ENCODE peak calls at places on chromosomes 16 and 17, in six cellular contexts. One of them, this sample, is unnamed.

GRCh38 chr16:53022374-53022773 is 30.3 kb downstream of the CHD9NB start:
- DNase-seq in PC-3: peak
- DNase-seq in H1: no peak
- DNase-seq in mesenchymal stem cell: peak
- DNase-seq in SK-N-SH: peak
- DNase-seq in IMR-90: peak
- DNase-seq in this sample: peak

GRCh38 chr17:64306850-64307463 is 43.9 kb upstream of the TEX2 start:
- DNase-seq in mesenchymal stem cell: peak
- DNase-seq in H1: peak
- DNase-seq in IMR-90: peak
- DNase-seq in PC-3: peak
- DNase-seq in SK-N-SH: peak
- DNase-seq in this sample: peak

GRCh38 chr16:24685539-24686432 is 43.7 kb upstream of the TNRC6A start:
- DNase-seq in IMR-90: peak
- DNase-seq in mesenchymal stem cell: peak
- DNase-seq in PC-3: peak
- DNase-seq in H1: no peak
- DNase-seq in SK-N-SH: peak
- DNase-seq in this sample: peak

GRCh38 chr17:3845361-3845753 is 689 bp downstream of the NCBP3 start:
- DNase-seq in mesenchymal stem cell: peak
- DNase-seq in SK-N-SH: no peak
- DNase-seq in PC-3: no peak
- DNase-seq in IMR-90: no peak
- DNase-seq in H1: no peak
- DNase-seq in this sample: no peak

GRCh38 chr17:72697602-72698146 is 394.8 kb downstream of the SLC39A11 start:
- DNase-seq in IMR-90: peak
- DNase-seq in PC-3: peak
- DNase-seq in mesenchymal stem cell: peak
- DNase-seq in SK-N-SH: peak
- DNase-seq in H1: no peak
- DNase-seq in this sample: no peak

GRCh38 chr16:67163164-67163902 is 1.2 kb upstream of the HSF4 start:
- DNase-seq in SK-N-SH: peak
- DNase-seq in H1: no peak
- DNase-seq in IMR-90: peak
- DNase-seq in PC-3: no peak
- DNase-seq in mesenchymal stem cell: peak
- DNase-seq in this sample: peak

GRCh38 chr17:64661981-64662773 is at the start of gene SMURF2:
- DNase-seq in mesenchymal stem cell: peak
- DNase-seq in IMR-90: peak
- DNase-seq in H1: peak
- DNase-seq in PC-3: peak
- DNase-seq in SK-N-SH: peak
- DNase-seq in this sample: peak

GRCh38 chr17:28366605-28367004 is 1.6 kb upstream of the SEBOX start:
- DNase-seq in SK-N-SH: no peak
- DNase-seq in H1: no peak
- DNase-seq in IMR-90: no peak
- DNase-seq in PC-3: no peak
- DNase-seq in mesenchymal stem cell: no peak
- DNase-seq in this sample: no peak

GRCh38 chr17:76558210-76559095 is 18.6 kb downstream of the PRCD start:
- DNase-seq in mesenchymal stem cell: peak
- DNase-seq in PC-3: peak
- DNase-seq in SK-N-SH: peak
- DNase-seq in IMR-90: peak
- DNase-seq in H1: no peak
- DNase-seq in this sample: peak

GRCh38 chr16:17459903-17460521 is 10.7 kb downstream of the XYLT1 start:
- DNase-seq in IMR-90: no peak
- DNase-seq in PC-3: no peak
- DNase-seq in SK-N-SH: no peak
- DNase-seq in mesenchymal stem cell: no peak
- DNase-seq in H1: no peak
- DNase-seq in this sample: no peak

GRCh38 chr17:72120878-72121163 is at the start of gene SOX9:
- DNase-seq in SK-N-SH: peak
- DNase-seq in IMR-90: peak
- DNase-seq in H1: peak
- DNase-seq in mesenchymal stem cell: peak
- DNase-seq in PC-3: peak
- DNase-seq in this sample: peak

GRCh38 chr17:45405250-45406086 is 27.2 kb downstream of the ARHGAP27 start:
- DNase-seq in IMR-90: no peak
- DNase-seq in mesenchymal stem cell: peak
- DNase-seq in H1: peak
- DNase-seq in PC-3: no peak
- DNase-seq in SK-N-SH: peak
- DNase-seq in this sample: peak

GRCh38 chr17:29640413-29640812 is 17.7 kb upstream of the CORO6 start:
- DNase-seq in mesenchymal stem cell: peak
- DNase-seq in PC-3: no peak
- DNase-seq in H1: no peak
- DNase-seq in SK-N-SH: no peak
- DNase-seq in IMR-90: peak
- DNase-seq in this sample: no peak

GRCh38 chr17:65198653-65199382 is 61.6 kb downstream of the RGS9 start:
- DNase-seq in IMR-90: peak
- DNase-seq in SK-N-SH: peak
- DNase-seq in H1: no peak
- DNase-seq in PC-3: peak
- DNase-seq in mesenchymal stem cell: peak
- DNase-seq in this sample: no peak

GRCh38 chr17:12062249-12062648 is 41.6 kb downstream of the MAP2K4 start:
- DNase-seq in PC-3: no peak
- DNase-seq in SK-N-SH: no peak
- DNase-seq in IMR-90: no peak
- DNase-seq in mesenchymal stem cell: no peak
- DNase-seq in H1: no peak
- DNase-seq in this sample: no peak

GRCh38 chr16:57773680-57774295 is 28.5 kb downstream of the KIFC3 start:
- DNase-seq in H1: no peak
- DNase-seq in PC-3: no peak
- DNase-seq in mesenchymal stem cell: peak
- DNase-seq in SK-N-SH: no peak
- DNase-seq in IMR-90: peak
- DNase-seq in this sample: no peak

GRCh38 chr16:84368327-84368996 is at the start of gene ATP2C2:
- DNase-seq in PC-3: peak
- DNase-seq in SK-N-SH: peak
- DNase-seq in H1: peak
- DNase-seq in IMR-90: no peak
- DNase-seq in mesenchymal stem cell: no peak
- DNase-seq in this sample: peak

GRCh38 chr16:59859606-59860402 is 1125.7 kb upstream of the GOT2 start:
- DNase-seq in IMR-90: no peak
- DNase-seq in SK-N-SH: no peak
- DNase-seq in H1: no peak
- DNase-seq in mesenchymal stem cell: no peak
- DNase-seq in PC-3: no peak
- DNase-seq in this sample: no peak

GRCh38 chr17:64125937-64126336 is 4.0 kb downstream of the ERN1 start:
- DNase-seq in IMR-90: no peak
- DNase-seq in SK-N-SH: no peak
- DNase-seq in H1: no peak
- DNase-seq in mesenchymal stem cell: no peak
- DNase-seq in PC-3: no peak
- DNase-seq in this sample: no peak

GRCh38 chr17:385195-385835 is 32.7 kb upstream of the RPH3AL start:
- DNase-seq in SK-N-SH: peak
- DNase-seq in IMR-90: no peak
- DNase-seq in mesenchymal stem cell: peak
- DNase-seq in PC-3: peak
- DNase-seq in H1: no peak
- DNase-seq in this sample: peak

GRCh38 chr17:77636835-77637806 is 321.4 kb upstream of the TNRC6C start:
- DNase-seq in SK-N-SH: no peak
- DNase-seq in mesenchymal stem cell: no peak
- DNase-seq in PC-3: no peak
- DNase-seq in H1: no peak
- DNase-seq in IMR-90: no peak
- DNase-seq in this sample: no peak

GRCh38 chr17:40538019-40538935 is 27.0 kb downstream of the CCR7 start:
- DNase-seq in mesenchymal stem cell: no peak
- DNase-seq in PC-3: no peak
- DNase-seq in IMR-90: peak
- DNase-seq in SK-N-SH: no peak
- DNase-seq in H1: no peak
- DNase-seq in this sample: no peak

GRCh38 chr16:66515543-66516171 is 34.3 kb downstream of the TK2 start:
- DNase-seq in H1: peak
- DNase-seq in SK-N-SH: no peak
- DNase-seq in IMR-90: peak
- DNase-seq in PC-3: peak
- DNase-seq in mesenchymal stem cell: peak
- DNase-seq in this sample: no peak

GRCh38 chr16:2236362-2237075 is at the start of gene DNASE1L2:
- DNase-seq in mesenchymal stem cell: peak
- DNase-seq in SK-N-SH: peak
- DNase-seq in IMR-90: no peak
- DNase-seq in H1: no peak
- DNase-seq in PC-3: peak
- DNase-seq in this sample: peak

GRCh38 chr17:2171725-2172446 is 117.0 kb downstream of the HIC1 start:
- DNase-seq in SK-N-SH: no peak
- DNase-seq in PC-3: peak
- DNase-seq in mesenchymal stem cell: peak
- DNase-seq in IMR-90: peak
- DNase-seq in H1: no peak
- DNase-seq in this sample: peak

GRCh38 chr16:200388-200787 is 20.1 kb downstream of the HBQ1 start:
- DNase-seq in SK-N-SH: no peak
- DNase-seq in IMR-90: peak
- DNase-seq in PC-3: peak
- DNase-seq in H1: no peak
- DNase-seq in mesenchymal stem cell: peak
- DNase-seq in this sample: no peak

GRCh38 chr16:64589836-64590235 is 532.0 kb downstream of the CDH11 start:
- DNase-seq in SK-N-SH: no peak
- DNase-seq in mesenchymal stem cell: peak
- DNase-seq in PC-3: peak
- DNase-seq in IMR-90: peak
- DNase-seq in H1: no peak
- DNase-seq in this sample: no peak

GRCh38 chr17:19707728-19708221 is 8.6 kb downstream of the SLC47A2 start:
- DNase-seq in PC-3: no peak
- DNase-seq in mesenchymal stem cell: no peak
- DNase-seq in SK-N-SH: no peak
- DNase-seq in H1: no peak
- DNase-seq in IMR-90: no peak
- DNase-seq in this sample: no peak

GRCh38 chr17:72237223-72237622 is 116.4 kb downstream of the SOX9 start:
- DNase-seq in PC-3: no peak
- DNase-seq in mesenchymal stem cell: no peak
- DNase-seq in SK-N-SH: no peak
- DNase-seq in IMR-90: no peak
- DNase-seq in H1: no peak
- DNase-seq in this sample: no peak

GRCh38 chr17:80785477-80786178 is 206.0 kb upstream of the CHMP6 start:
- DNase-seq in mesenchymal stem cell: no peak
- DNase-seq in SK-N-SH: no peak
- DNase-seq in IMR-90: no peak
- DNase-seq in H1: no peak
- DNase-seq in PC-3: no peak
- DNase-seq in this sample: no peak

GRCh38 chr17:37839196-37839978 is 84.8 kb upstream of the TBC1D3K start:
- DNase-seq in H1: no peak
- DNase-seq in SK-N-SH: no peak
- DNase-seq in mesenchymal stem cell: no peak
- DNase-seq in PC-3: no peak
- DNase-seq in IMR-90: no peak
- DNase-seq in this sample: no peak

GRCh38 chr16:47873434-47873833 is 282.4 kb downstream of the ABCC12 start:
- DNase-seq in SK-N-SH: no peak
- DNase-seq in PC-3: no peak
- DNase-seq in H1: no peak
- DNase-seq in IMR-90: no peak
- DNase-seq in mesenchymal stem cell: no peak
- DNase-seq in this sample: no peak
- H3K27ac ChIP-seq in SK-N-SH: no peak
- H3K27ac ChIP-seq in PC-3: no peak
- H3K27ac ChIP-seq in H1: no peak
- H3K27ac ChIP-seq in IMR-90: no peak
- H3K27ac ChIP-seq in mesenchymal stem cell: no peak
- H3K27ac ChIP-seq in this sample: no peak

GRCh38 chr16:23120562-23120961 is 28.7 kb downstream of the USP31 start:
- DNase-seq in SK-N-SH: no peak
- DNase-seq in mesenchymal stem cell: no peak
- DNase-seq in PC-3: no peak
- DNase-seq in IMR-90: no peak
- DNase-seq in H1: no peak
- DNase-seq in this sample: no peak
- H3K9ac ChIP-seq in SK-N-SH: no peak
- H3K9ac ChIP-seq in mesenchymal stem cell: peak
- H3K9ac ChIP-seq in PC-3: no peak
- H3K9ac ChIP-seq in IMR-90: no peak
- H3K9ac ChIP-seq in H1: no peak
- H3K9ac ChIP-seq in this sample: no peak

GRCh38 chr16:87570938-87571867 is 31.1 kb upstream of the JPH3 start:
- DNase-seq in IMR-90: peak
- DNase-seq in PC-3: peak
- DNase-seq in H1: no peak
- DNase-seq in SK-N-SH: peak
- DNase-seq in mesenchymal stem cell: peak
- DNase-seq in this sample: peak
- H3K27ac ChIP-seq in IMR-90: no peak
- H3K27ac ChIP-seq in PC-3: no peak
- H3K27ac ChIP-seq in H1: no peak
- H3K27ac ChIP-seq in SK-N-SH: no peak
- H3K27ac ChIP-seq in mesenchymal stem cell: no peak
- H3K27ac ChIP-seq in this sample: no peak

GRCh38 chr17:68731465-68731864 is 130.3 kb upstream of the FAM20A start:
- DNase-seq in IMR-90: no peak
- DNase-seq in H1: no peak
- DNase-seq in PC-3: no peak
- DNase-seq in mesenchymal stem cell: no peak
- DNase-seq in SK-N-SH: no peak
- DNase-seq in this sample: no peak

GRCh38 chr17:68734911-68735310 is 133.7 kb upstream of the FAM20A start:
- DNase-seq in mesenchymal stem cell: no peak
- DNase-seq in H1: no peak
- DNase-seq in SK-N-SH: no peak
- DNase-seq in PC-3: no peak
- DNase-seq in IMR-90: no peak
- DNase-seq in this sample: no peak

GRCh38 chr17:68732301-68732749 is 131.2 kb upstream of the FAM20A start:
- DNase-seq in SK-N-SH: no peak
- DNase-seq in PC-3: no peak
- DNase-seq in H1: peak
- DNase-seq in mesenchymal stem cell: no peak
- DNase-seq in IMR-90: no peak
- DNase-seq in this sample: no peak

GRCh38 chr17:68734202-68734825 is 133.1 kb upstream of the FAM20A start:
- DNase-seq in IMR-90: no peak
- DNase-seq in mesenchymal stem cell: no peak
- DNase-seq in PC-3: no peak
- DNase-seq in H1: no peak
- DNase-seq in SK-N-SH: no peak
- DNase-seq in this sample: no peak

GRCh38 chr17:68733241-68734176 is 132.3 kb upstream of the FAM20A start:
- DNase-seq in IMR-90: peak
- DNase-seq in mesenchymal stem cell: peak
- DNase-seq in SK-N-SH: no peak
- DNase-seq in H1: peak
- DNase-seq in PC-3: no peak
- DNase-seq in this sample: no peak
- H3K9ac ChIP-seq in IMR-90: peak
- H3K9ac ChIP-seq in mesenchymal stem cell: peak
- H3K9ac ChIP-seq in SK-N-SH: no peak
- H3K9ac ChIP-seq in H1: no peak
- H3K9ac ChIP-seq in PC-3: no peak
- H3K9ac ChIP-seq in this sample: no peak